ENCODE peak calls at places on chromosomes 5 and 9, in seven cellular contexts. O is A549, A is tibial nerve, B is GM12891, R is gastrocnemius medialis, W is NB4, M is HepG2. V is an unnamed sample.
A peak's percentile ranks its signal among the peaks of the same experiment; 100 is the strongest.

GRCh38 chr9:16138961-16139441 is 586.2 kb downstream of the CCDC171 start:
- DNase-seq in M (no peak), B (no peak), O (peak; percentile 39), W (no peak), A (peak; percentile 63), R (no peak), V (no peak)

GRCh38 chr9:89811356-89811755 is 206.5 kb downstream of the GADD45G start:
- DNase-seq in M (no peak), O (no peak), B (no peak), R (no peak), W (no peak), A (no peak), V (no peak)

GRCh38 chr9:76610009-76610352 is 151.0 kb downstream of the GCNT1 start:
- DNase-seq in M (no peak), R (peak; percentile 55), O (no peak), W (no peak), B (no peak), A (peak; percentile 82), V (no peak)

GRCh38 chr5:95449460-95449859 is 58.3 kb downstream of the FAM81B start:
- DNase-seq in R (no peak), W (peak; percentile 49), M (no peak), A (no peak), O (no peak), B (no peak), V (no peak)

GRCh38 chr9:74810200-74810599 is 77.5 kb downstream of the TRPM6 start:
- DNase-seq in R (no peak), M (no peak), A (no peak), W (no peak), O (no peak), B (no peak), V (no peak)

GRCh38 chr5:86596476-86596875 is 21.3 kb upstream of the COX7C start:
- DNase-seq in A (no peak), W (no peak), B (no peak), O (no peak), R (no peak), M (no peak), V (no peak)

GRCh38 chr5:135829681-135830383 is 4.6 kb upstream of the SLC25A48 start:
- DNase-seq in A (peak; percentile 41), O (peak; percentile 56), W (peak; percentile 62), R (no peak), M (peak; percentile 20), B (peak; percentile 66), V (peak; percentile 86)

GRCh38 chr9:91360551-91361293 is 996 bp downstream of the AUH start:
- DNase-seq in A (no peak), R (no peak), M (no peak), B (no peak), O (no peak), W (no peak), V (no peak)

GRCh38 chr5:176772271-176773210 is 37.8 kb upstream of the UNC5A start:
- DNase-seq in W (no peak), M (no peak), R (no peak), B (no peak), O (no peak), A (no peak), V (no peak)

GRCh38 chr9:73006986-73007385 is 54.1 kb upstream of the ALDH1A1 start:
- DNase-seq in W (no peak), M (no peak), A (no peak), R (no peak), O (no peak), B (no peak), V (no peak)

GRCh38 chr5:141514330-141515111 is 25.6 kb downstream of the PCDHGC5 start:
- DNase-seq in R (peak; percentile 35), B (no peak), O (no peak), M (no peak), A (peak; percentile 18), W (no peak), V (no peak)
- TF ChIP-seq POLR2A in R (no peak), B (no peak), O (no peak), M (no peak), A (no peak), W (no peak), V (no peak)

GRCh38 chr5:132496631-132497487 is 6.3 kb upstream of the IRF1 start:
- DNase-seq in B (peak; percentile 59), O (peak; percentile 87), A (peak; percentile 78), M (peak; percentile 64), R (peak; percentile 58), W (peak; percentile 84), V (peak; percentile 74)

GRCh38 chr5:132499440-132500243 is 9.1 kb upstream of the IRF1 start:
- DNase-seq in M (no peak), O (no peak), R (no peak), W (no peak), A (peak; percentile 4), B (no peak), V (no peak)

GRCh38 chr5:132497488-132497997 is 7.0 kb upstream of the IRF1 start:
- DNase-seq in A (peak; percentile 25), M (no peak), W (no peak), R (no peak), B (no peak), O (peak; percentile 82), V (peak; percentile 91)

GRCh38 chr5:132498686-132499271 is 8.2 kb upstream of the IRF1 start:
- DNase-seq in B (no peak), A (peak; percentile 5), W (no peak), M (no peak), O (no peak), R (no peak), V (no peak)

GRCh38 chr5:132498152-132498551 is 7.6 kb upstream of the IRF1 start:
- DNase-seq in M (no peak), W (no peak), R (no peak), A (peak; percentile 5), O (peak; percentile 59), B (no peak), V (peak; percentile 71)
- TF ChIP-seq POLR2A in M (no peak), W (no peak), R (no peak), A (no peak), O (no peak), B (no peak), V (no peak)

GRCh38 chr5:180860887-180861822 is at the start of gene ZFP62:
- DNase-seq in R (peak; percentile 69), W (peak; percentile 95), O (peak; percentile 94), M (peak; percentile 77), A (peak; percentile 72), B (peak; percentile 81), V (peak; percentile 82)
- TF ChIP-seq POLR2A in R (peak; percentile 55), W (peak; percentile 65), O (peak; percentile 21), M (no peak), A (peak; percentile 64), B (peak; percentile 54), V (peak; percentile 73)

GRCh38 chr5:151095341-151096000 is 14.6 kb upstream of the TNIP1 start:
- DNase-seq in R (no peak), W (no peak), O (peak; percentile 41), A (no peak), M (no peak), B (no peak), V (no peak)
- TF ChIP-seq POLR2A in R (no peak), W (no peak), O (no peak), A (no peak), M (peak; percentile 24), B (no peak), V (no peak)

GRCh38 chr9:134029248-134030226 is 4.3 kb downstream of the BRD3OS start:
- DNase-seq in O (no peak), R (no peak), W (no peak), A (no peak), M (no peak), B (no peak), V (no peak)
- TF ChIP-seq POLR2A in O (no peak), R (no peak), W (no peak), A (no peak), M (no peak), B (no peak), V (no peak)

GRCh38 chr5:172905346-172905756 is 53.9 kb upstream of the RPL26L1 start:
- DNase-seq in O (no peak), A (no peak), B (no peak), W (no peak), R (no peak), M (no peak), V (no peak)

GRCh38 chr5:172903790-172904189 is 55.4 kb upstream of the RPL26L1 start:
- DNase-seq in B (no peak), O (peak; percentile 92), A (no peak), R (no peak), M (no peak), W (no peak), V (no peak)

GRCh38 chr5:172904312-172904642 is 54.9 kb upstream of the RPL26L1 start:
- DNase-seq in M (no peak), O (no peak), B (no peak), W (no peak), R (no peak), A (no peak), V (no peak)

GRCh38 chr5:172905771-172906170 is 53.5 kb upstream of the RPL26L1 start:
- DNase-seq in B (no peak), M (no peak), O (no peak), R (no peak), A (no peak), W (no peak), V (no peak)

DNA sequence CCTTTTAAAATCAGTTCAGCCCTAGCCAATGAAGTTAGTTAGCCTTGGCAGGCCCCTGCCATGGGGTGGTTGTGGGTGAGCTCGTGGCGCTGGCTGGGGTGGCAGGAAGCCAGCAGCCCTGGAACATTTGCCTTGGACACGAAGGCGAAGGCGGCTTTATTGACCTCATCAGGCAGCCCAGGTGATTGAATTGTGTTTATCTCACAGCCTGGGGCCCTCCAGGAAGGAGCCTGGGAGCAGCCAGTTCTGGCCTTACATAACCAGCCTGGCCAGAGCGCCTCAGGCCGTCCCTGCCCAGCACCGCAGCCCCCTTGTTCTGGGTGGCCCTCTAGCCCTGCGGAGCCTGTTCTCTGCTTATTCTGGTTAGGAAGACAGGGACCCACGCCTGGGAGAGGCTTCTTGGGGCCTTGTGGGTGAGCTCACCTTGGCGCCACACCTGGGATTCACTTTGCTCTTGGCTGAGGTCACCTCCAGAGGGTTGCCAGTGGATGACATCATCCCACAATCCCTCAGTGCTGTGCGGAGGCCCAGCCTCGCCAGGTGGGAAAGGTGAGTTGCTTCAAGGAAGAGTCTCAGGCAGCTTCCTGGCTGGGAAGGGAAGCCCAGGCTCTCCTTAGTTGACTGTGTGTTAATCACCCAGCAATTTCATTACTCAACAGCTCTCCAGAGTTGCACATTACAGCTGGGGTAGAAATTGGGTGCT is 54.4 kb upstream of the RPL26L1 start:
- DNase-seq in A (peak; percentile 54), B (no peak), O (peak; percentile 78), R (peak; percentile 79), M (peak; percentile 19), W (no peak), V (no peak)
- TF ChIP-seq POLR2A in A (peak; percentile 0), B (no peak), O (no peak), R (no peak), M (no peak), W (no peak), V (no peak)

GRCh38 chr5:75052461-75053285 is at the start of gene GCNT4:
- DNase-seq in A (peak; percentile 16), B (peak; percentile 25), M (no peak), W (peak; percentile 17), O (peak; percentile 56), R (no peak), V (no peak)

GRCh38 chr5:75054110-75054930 is 2.0 kb upstream of the GCNT4 start:
- DNase-seq in W (no peak), B (no peak), A (peak; percentile 30), M (no peak), O (no peak), R (no peak), V (no peak)

GRCh38 chr5:75055727-75056144 is 3.4 kb upstream of the GCNT4 start:
- DNase-seq in R (no peak), W (no peak), O (peak; percentile 14), M (peak; percentile 24), A (no peak), B (no peak), V (no peak)

GRCh38 chr5:75051217-75051751 is 1.1 kb downstream of the GCNT4 start:
- DNase-seq in B (no peak), W (no peak), R (no peak), O (no peak), A (no peak), M (no peak), V (no peak)

GRCh38 chr5:75053286-75054109 is 1.1 kb upstream of the GCNT4 start:
- DNase-seq in B (peak; percentile 27), A (peak; percentile 26), R (peak; percentile 11), M (peak; percentile 16), W (peak; percentile 48), O (peak; percentile 78), V (no peak)
- TF ChIP-seq POLR2A in B (no peak), A (no peak), R (peak; percentile 50), M (no peak), W (no peak), O (no peak), V (peak; percentile 44)

V was measured in H54.